ENCODE peak calls at places on chromosomes 4 and X, in six cellular contexts. Z is K562, T is A673, E is esophagus squamous epithelium, Q is sigmoid colon, Y is fibroblast of lung. B is an unnamed sample.

GRCh38 chrX:102765794-102766193 is 45.3 kb downstream of the GPRASP3 start:
- DNase-seq in Z (no peak), T (no peak), E (no peak), Q (peak; percentile 88), Y (peak; percentile 44), B (no peak)

GRCh38 chrX:16427668-16428067 is 222.3 kb upstream of the S100G start:
- DNase-seq in Z (no peak), T (no peak), E (no peak), Q (no peak), Y (no peak), B (no peak)

GRCh38 chr4:133151301-133151680 is 2.2 kb downstream of the PCDH10 start:
- DNase-seq in Z (no peak), T (peak; percentile 64), E (no peak), Q (peak; percentile 48), Y (peak; percentile 47), B (peak; percentile 70)

GRCh38 chr4:6915041-6916005 is 5.7 kb downstream of the TBC1D14 start:
- DNase-seq in Z (no peak), T (no peak), E (no peak), Q (peak; percentile 59), Y (no peak), B (no peak)

GRCh38 chr4:127479031-127479622 is 153.6 kb upstream of the INTU start:
- DNase-seq in Z (peak; percentile 16), T (peak; percentile 61), E (no peak), Q (no peak), Y (peak; percentile 32), B (peak; percentile 11)

GRCh38 chrX:69538321-69538876 is 34.3 kb downstream of the NALF2 start:
- DNase-seq in Z (peak; percentile 77), T (peak; percentile 68), E (no peak), Q (peak; percentile 80), Y (peak; percentile 2), B (no peak)

GRCh38 chr4:1414831-1415680 is 8.8 kb upstream of the NKX1-1 start:
- DNase-seq in Z (peak; percentile 84), T (no peak), E (no peak), Q (peak; percentile 48), Y (no peak), B (no peak)

GRCh38 chr4:137909910-137910309 is 332.2 kb downstream of the SLC7A11 start:
- DNase-seq in Z (no peak), T (peak; percentile 14), E (no peak), Q (no peak), Y (no peak), B (peak; percentile 93)

GRCh38 chr4:100372432-100372831 is 145.4 kb downstream of the EMCN start:
- DNase-seq in Z (no peak), T (peak; percentile 50), E (no peak), Q (no peak), Y (no peak), B (peak; percentile 28)

GRCh38 chr4:145887241-145887964 is 51.2 kb downstream of the ZNF827 start:
- DNase-seq in Z (no peak), T (peak; percentile 44), E (no peak), Q (peak; percentile 83), Y (peak; percentile 77), B (no peak)

GRCh38 chrX:17758382-17758781 is 21.1 kb downstream of the SCML1 start:
- DNase-seq in Z (no peak), T (no peak), E (no peak), Q (no peak), Y (no peak), B (no peak)

GRCh38 chrX:63784902-63785692 is at the start of gene ARHGEF9:
- DNase-seq in Z (no peak), T (no peak), E (no peak), Q (peak; percentile 68), Y (peak; percentile 3), B (peak; percentile 13)

GRCh38 chr4:7226993-7227392 is 34.7 kb downstream of the SORCS2 start:
- DNase-seq in Z (no peak), T (no peak), E (no peak), Q (no peak), Y (no peak), B (peak; percentile 82)

GRCh38 chrX:96576358-96576757 is 108.3 kb upstream of the DIAPH2 start:
- DNase-seq in Z (no peak), T (no peak), E (no peak), Q (no peak), Y (no peak), B (no peak)

GRCh38 chr4:90572996-90573395 is 445.8 kb downstream of the CCSER1 start:
- DNase-seq in Z (no peak), T (no peak), E (no peak), Q (no peak), Y (no peak), B (peak; percentile 15)

GRCh38 chr4:4614925-4615678 is 73.3 kb upstream of the STX18 start:
- DNase-seq in Z (no peak), T (no peak), E (no peak), Q (no peak), Y (peak; percentile 29), B (no peak)

GRCh38 chrX:135549519-135549918 is 29.1 kb downstream of the INTS6L start:
- DNase-seq in Z (no peak), T (no peak), E (no peak), Q (no peak), Y (no peak), B (no peak)

GRCh38 chr4:7005571-7005970 is 37.6 kb upstream of the TADA2B start:
- DNase-seq in Z (no peak), T (no peak), E (no peak), Q (no peak), Y (no peak), B (no peak)

GRCh38 chrX:118655561-118656246 is 71.7 kb upstream of the IL13RA1 start:
- DNase-seq in Z (no peak), T (no peak), E (no peak), Q (no peak), Y (peak; percentile 59), B (no peak)

GRCh38 chr4:127832585-127832984 is 48.1 kb upstream of the PLK4 start:
- DNase-seq in Z (no peak), T (no peak), E (no peak), Q (no peak), Y (no peak), B (no peak)

GRCh38 chr4:38663021-38663800 is 788 bp upstream of the KLF3 start:
- DNase-seq in Z (no peak), T (no peak), E (peak; percentile 50), Q (peak; percentile 80), Y (peak; percentile 44), B (no peak)

GRCh38 chr4:154064244-154064643 is 275.4 kb upstream of the SFRP2 start:
- DNase-seq in Z (no peak), T (no peak), E (no peak), Q (no peak), Y (no peak), B (no peak)

GRCh38 chr4:21768349-21769310 is 179.9 kb downstream of the KCNIP4 start:
- DNase-seq in Z (peak; percentile 18), T (peak; percentile 56), E (no peak), Q (no peak), Y (peak; percentile 50), B (peak; percentile 43)

GRCh38 chr4:76744253-76744921 is 153.6 kb downstream of the SOWAHB start:
- DNase-seq in Z (no peak), T (peak; percentile 23), E (no peak), Q (no peak), Y (peak; percentile 89), B (no peak)
- H3K4me3 ChIP-seq in Z (no peak overlapping the region), T (no peak overlapping the region), E (peak overlapping the region; percentile 40), Q (no peak overlapping the region), Y (peak overlapping the region; percentile 19), B (no peak overlapping the region)

GRCh38 chrX:13088155-13088485 is 43.7 kb upstream of the FAM9C start:
- DNase-seq in Z (no peak), T (no peak), E (no peak), Q (no peak), Y (no peak), B (no peak)

GRCh38 chrX:13084611-13085010 is 40.2 kb upstream of the FAM9C start:
- DNase-seq in Z (no peak), T (no peak), E (no peak), Q (no peak), Y (no peak), B (no peak)

GRCh38 chrX:13085533-13085932 is 41.1 kb upstream of the FAM9C start:
- DNase-seq in Z (no peak), T (no peak), E (no peak), Q (no peak), Y (no peak), B (no peak)

GRCh38 chrX:13086076-13086475 is 41.7 kb upstream of the FAM9C start:
- DNase-seq in Z (no peak), T (no peak), E (no peak), Q (no peak), Y (no peak), B (no peak)

DNA sequence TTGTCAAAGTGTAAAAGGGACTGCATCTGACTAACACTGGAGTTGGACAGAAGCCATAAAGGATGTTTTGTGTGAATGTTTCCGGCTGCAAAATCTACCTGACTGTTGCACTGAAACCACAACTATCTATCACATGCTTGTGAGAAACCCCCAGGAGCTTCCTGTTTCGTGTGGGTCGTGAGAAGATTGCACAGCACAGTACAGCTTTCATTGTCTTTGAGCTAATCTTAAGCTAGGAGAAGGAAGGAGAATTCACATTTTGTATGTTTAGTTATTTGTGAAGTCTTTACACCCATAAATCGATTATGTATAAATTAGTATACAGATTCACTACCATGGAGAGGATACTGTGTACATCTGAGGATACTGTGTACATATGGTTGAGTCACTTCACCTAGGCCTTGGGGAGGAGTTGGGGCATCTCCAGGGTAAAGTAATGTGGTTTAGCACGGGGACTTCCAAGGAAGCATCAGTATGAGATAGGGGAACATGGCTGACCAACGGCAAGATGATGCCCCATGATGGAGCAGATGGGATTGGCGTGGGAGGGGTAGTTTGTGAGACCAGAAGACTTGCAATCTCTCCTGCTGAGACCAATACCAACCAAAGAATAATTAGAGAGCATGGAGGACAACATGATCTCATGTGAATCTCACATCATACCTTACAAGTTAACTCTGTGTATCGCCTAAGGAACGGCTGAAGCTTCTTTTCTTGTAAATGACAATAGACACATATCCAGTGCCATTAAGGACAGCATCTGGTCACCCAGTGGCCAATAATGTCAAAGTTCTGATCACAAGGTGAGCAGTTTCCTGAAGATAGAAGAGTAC is 43.1 kb upstream of the FAM9C start:
- DNase-seq in Z (no peak), T (peak; percentile 34), E (no peak), Q (no peak), Y (peak; percentile 75), B (no peak)
- H3K4me1 ChIP-seq in Z (peaks cover 6% of the 10 kb centered on the region), T (no peaks in the 10 kb centered on the region), E (no peaks in the 10 kb centered on the region), Q (no peaks in the 10 kb centered on the region), Y (no peaks in the 10 kb centered on the region), B (no peaks in the 10 kb centered on the region)

GRCh38 chrX:133959972-133960371 is 25.4 kb downstream of the GPC3 start:
- DNase-seq in Z (no peak), T (no peak), E (no peak), Q (no peak), Y (no peak), B (no peak)

GRCh38 chrX:133961046-133961445 is 24.3 kb downstream of the GPC3 start:
- DNase-seq in Z (no peak), T (no peak), E (no peak), Q (no peak), Y (no peak), B (no peak)

GRCh38 chrX:133956570-133957340 is 28.6 kb downstream of the GPC3 start:
- DNase-seq in Z (no peak), T (no peak), E (no peak), Q (no peak), Y (no peak), B (no peak)

GRCh38 chrX:133953785-133954355 is 31.5 kb downstream of the GPC3 start:
- DNase-seq in Z (no peak), T (no peak), E (no peak), Q (no peak), Y (no peak), B (no peak)

GRCh38 chrX:133958997-133959688 is 26.3 kb downstream of the GPC3 start:
- DNase-seq in Z (no peak), T (no peak), E (no peak), Q (no peak), Y (no peak), B (no peak)
- TF ChIP-seq CTCF in Z (no peak), T (no peak), E (no peak), Q (no peak), Y (peak; percentile 40), B (no peak)

GRCh38 chrX:71216446-71216845 is 6.6 kb upstream of the GJB1 start:
- DNase-seq in Z (no peak), T (no peak), E (no peak), Q (no peak), Y (no peak), B (no peak)
- H3K4me3 ChIP-seq in Z (no peak overlapping the region), T (no peak overlapping the region), E (no peak overlapping the region), Q (no peak overlapping the region), Y (no peak overlapping the region), B (no peak overlapping the region)

B was measured in BE2C.